ENCODE peak calls at places on chromosomes 11 and 22, in five cellular contexts. G is mucosa of descending colon, P is Panc1, J is GM23248, U is astrocyte of the spinal cord. Q is an unnamed sample.
A peak's percentile ranks its signal among the peaks of the same experiment; 100 is the strongest.

GRCh38 chr22:44952863-44953790 is 56.7 kb downstream of the PHF21B start:
- DNase-seq in G (no peak), P (no peak), J (no peak), U (no peak), Q (no peak)

GRCh38 chr11:69700278-69701140 is 3.3 kb downstream of the FGF19 start:
- DNase-seq in G (peak; percentile 54), P (no peak), J (peak; percentile 19), U (peak; percentile 62), Q (no peak)

GRCh38 chr22:49632199-49633009 is 195.3 kb downstream of the BRD1 start:
- DNase-seq in G (peak; percentile 51), P (no peak), J (peak; percentile 73), U (peak; percentile 50), Q (no peak)

GRCh38 chr22:19864538-19865106 is 9.9 kb upstream of the GNB1L start:
- DNase-seq in G (no peak), P (no peak), J (no peak), U (no peak), Q (no peak)

GRCh38 chr11:456533-456932 is 6.5 kb downstream of the PTDSS2 start:
- DNase-seq in G (no peak), P (no peak), J (no peak), U (no peak), Q (no peak)

GRCh38 chr11:13277719-13278619 is at the start of gene BMAL1:
- DNase-seq in G (peak; percentile 73), P (no peak), J (peak; percentile 67), U (peak; percentile 10), Q (peak; percentile 59)

GRCh38 chr11:2310786-2311455 is 9.1 kb downstream of the TSPAN32 start:
- DNase-seq in G (no peak), P (no peak), J (no peak), U (no peak), Q (no peak)

GRCh38 chr11:48142886-48143285 is 73.7 kb upstream of the OR4B1 start:
- DNase-seq in G (no peak), P (no peak), J (no peak), U (no peak), Q (no peak)

GRCh38 chr11:2446590-2447252 is 1.9 kb downstream of the KCNQ1 start:
- DNase-seq in G (peak; percentile 44), P (no peak), J (no peak), U (no peak), Q (no peak)

GRCh38 chr22:24507742-24508141 is 12.6 kb downstream of the UPB1 start:
- DNase-seq in G (no peak), P (no peak), J (no peak), U (no peak), Q (no peak)

GRCh38 chr22:30602049-30602448 is 4.9 kb upstream of the TCN2 start:
- DNase-seq in G (no peak), P (no peak), J (peak; percentile 56), U (peak; percentile 19), Q (no peak)

GRCh38 chr11:69588270-69588669 is 52.7 kb upstream of the CCND1 start:
- DNase-seq in G (no peak), P (peak; percentile 24), J (peak; percentile 95), U (peak; percentile 61), Q (no peak)

GRCh38 chr11:66266378-66267038 is 1.9 kb upstream of the RAB1B start:
- DNase-seq in G (no peak), P (no peak), J (no peak), U (no peak), Q (no peak)

GRCh38 chr11:116427337-116427902 is 345.4 kb downstream of the BUD13 start:
- DNase-seq in G (no peak), P (no peak), J (no peak), U (no peak), Q (no peak)

GRCh38 chr22:50079689-50080465 is 5.3 kb downstream of the MLC1 start:
- DNase-seq in G (no peak), P (no peak), J (no peak), U (no peak), Q (no peak)

GRCh38 chr22:41021655-41022454 is 70.5 kb upstream of the EP300 start:
- DNase-seq in G (peak; percentile 83), P (no peak), J (peak; percentile 81), U (peak; percentile 56), Q (peak; percentile 62)

GRCh38 chr22:22110548-22111266 is 128.1 kb upstream of the TOP3B start:
- DNase-seq in G (peak; percentile 36), P (peak; percentile 73), J (peak; percentile 91), U (peak; percentile 67), Q (no peak)

GRCh38 chr22:50537765-50538164 is 7.9 kb upstream of the KLHDC7B start:
- DNase-seq in G (no peak), P (no peak), J (no peak), U (no peak), Q (no peak)

GRCh38 chr22:17303840-17304779 is 65.2 kb upstream of the CECR2 start:
- DNase-seq in G (peak; percentile 7), P (no peak), J (no peak), U (no peak), Q (peak; percentile 77)

GRCh38 chr11:121249039-121249663 is 43.4 kb upstream of the SC5D start:
- DNase-seq in G (no peak), P (peak; percentile 17), J (peak; percentile 67), U (peak; percentile 73), Q (no peak)

GRCh38 chr11:36195496-36196346 is 93.5 kb downstream of the COMMD9 start:
- DNase-seq in G (no peak), P (no peak), J (no peak), U (no peak), Q (no peak)

GRCh38 chr11:102276302-102277182 is 40.7 kb upstream of the BIRC3 start:
- DNase-seq in G (no peak), P (no peak), J (peak; percentile 54), U (peak; percentile 65), Q (no peak)

GRCh38 chr11:102283088-102283487 is 34.2 kb upstream of the BIRC3 start:
- DNase-seq in G (no peak), P (no peak), J (peak; percentile 74), U (no peak), Q (no peak)

GRCh38 chr11:102284008-102284407 is 33.3 kb upstream of the BIRC3 start:
- DNase-seq in G (no peak), P (no peak), J (no peak), U (no peak), Q (no peak)

GRCh38 chr11:102279641-102280170 is 37.6 kb upstream of the BIRC3 start:
- DNase-seq in G (peak; percentile 65), P (no peak), J (peak; percentile 61), U (peak; percentile 78), Q (no peak)

DNA sequence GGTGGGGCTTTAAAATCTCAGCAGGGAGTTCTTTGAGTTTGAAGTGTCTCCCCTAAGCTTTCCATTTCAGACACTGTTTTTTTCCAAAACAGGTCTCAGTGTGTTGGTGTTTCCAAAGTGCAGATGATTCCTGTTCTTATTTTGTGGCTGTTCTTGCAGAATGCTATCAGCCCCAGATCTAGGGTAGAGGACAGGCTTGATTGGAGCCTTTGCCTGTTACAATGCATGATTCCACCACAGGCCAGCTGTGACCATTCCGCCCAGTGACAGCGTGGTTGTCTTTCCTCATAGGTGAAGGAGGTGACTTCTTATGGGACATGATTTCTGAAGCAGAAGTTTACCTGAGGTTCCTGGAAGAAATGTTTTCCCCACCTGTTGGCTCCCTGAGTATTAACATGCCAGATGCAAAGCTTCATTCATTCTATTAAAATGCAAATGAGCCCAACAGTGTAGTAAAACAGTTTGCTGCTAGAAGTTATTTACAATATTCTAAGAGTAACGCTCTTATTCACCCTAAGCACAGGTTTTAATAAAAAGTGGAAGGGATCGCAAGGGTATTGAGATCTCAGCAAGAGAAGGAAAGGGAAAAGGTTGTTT is 36.9 kb upstream of the BIRC3 start:
- DNase-seq in G (peak; percentile 48), P (no peak), J (no peak), U (no peak), Q (no peak)
- H3K4me3 ChIP-seq in G (no peak overlapping the region), P (peak overlapping the region; percentile 41), J (no peak overlapping the region), U (no peak overlapping the region), Q (no peak overlapping the region)

GRCh38 chr11:33262016-33262638 is 4.9 kb downstream of the HIPK3 start:
- DNase-seq in G (no peak), P (no peak), J (peak; percentile 60), U (peak; percentile 19), Q (no peak)
- H3K4me3 ChIP-seq in G (no peak overlapping the region), P (no peak overlapping the region), J (peak overlapping the region; percentile 0), U (no peak overlapping the region), Q (no peak overlapping the region)

DNA sequence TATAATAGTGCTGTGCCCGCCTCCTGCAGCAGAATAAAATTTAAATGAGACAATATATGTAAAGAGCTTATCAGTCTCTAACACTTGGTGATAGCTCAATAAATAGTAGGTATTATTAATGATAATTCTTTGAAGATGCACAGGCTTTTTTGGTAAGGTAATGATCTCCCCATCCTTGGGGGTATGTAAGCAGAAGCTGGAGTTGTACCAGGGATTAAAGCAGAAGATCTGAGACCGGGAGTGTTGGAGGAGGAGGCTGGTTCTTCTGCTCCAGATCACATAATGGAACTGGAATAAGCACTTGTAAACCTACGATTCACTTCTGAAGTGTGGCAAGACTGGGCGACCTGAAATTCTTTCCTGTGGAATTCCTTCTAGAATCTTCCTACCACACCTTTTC is 8.4 kb downstream of the VSTM5 start:
- DNase-seq in G (no peak), P (no peak), J (no peak), U (no peak), Q (no peak)
- H3K4me3 ChIP-seq in G (no peak overlapping the region), P (no peak overlapping the region), J (no peak overlapping the region), U (no peak overlapping the region), Q (no peak overlapping the region)

GRCh38 chr11:23727821-23728220 is 769.0 kb upstream of the LUZP2 start:
- DNase-seq in G (no peak), P (no peak), J (peak; percentile 33), U (peak; percentile 73), Q (no peak)

GRCh38 chr11:23729088-23729487 is 767.8 kb upstream of the LUZP2 start:
- DNase-seq in G (no peak), P (no peak), J (no peak), U (no peak), Q (no peak)

GRCh38 chr11:23725752-23726151 is 771.1 kb upstream of the LUZP2 start:
- DNase-seq in G (no peak), P (no peak), J (peak; percentile 44), U (peak; percentile 30), Q (no peak)

GRCh38 chr11:23732026-23732425 is 764.8 kb upstream of the LUZP2 start:
- DNase-seq in G (no peak), P (no peak), J (peak; percentile 6), U (peak; percentile 59), Q (no peak)

GRCh38 chr11:23730307-23730998 is 766.4 kb upstream of the LUZP2 start:
- DNase-seq in G (no peak), P (no peak), J (no peak), U (no peak), Q (no peak)
- H3K4me3 ChIP-seq in G (no peak overlapping the region), P (no peak overlapping the region), J (no peak overlapping the region), U (no peak overlapping the region), Q (no peak overlapping the region)

GRCh38 chr11:129364143-129364654 is 11.4 kb upstream of the BARX2 start:
- DNase-seq in G (peak; percentile 82), P (peak; percentile 90), J (peak; percentile 85), U (peak; percentile 83), Q (peak; percentile 91)
- H3K4me3 ChIP-seq in G (no peak overlapping the region), P (peak overlapping the region; percentile 9), J (no peak overlapping the region), U (no peak overlapping the region), Q (no peak overlapping the region)

Q was measured in lower leg skin.